ENCODE peak calls at places on chromosomes 6 and 20, in seven cellular contexts. One of them, this sample, is unnamed.

GRCh38 chr20:63919130-63919529 is 24.2 kb downstream of the DNAJC5 start:
- DNase-seq in H9: no peak
- DNase-seq in RWPE1: no peak
- DNase-seq in GM06990: no peak
- DNase-seq in kidney: no peak
- DNase-seq in HFFc6: no peak
- DNase-seq in cardiac muscle cell: no peak
- DNase-seq in this sample: no peak

GRCh38 chr6:21003780-21004541 is 469.7 kb downstream of the CDKAL1 start:
- DNase-seq in H9: no peak
- DNase-seq in RWPE1: peak; percentile 36
- DNase-seq in GM06990: peak; percentile 70
- DNase-seq in kidney: no peak
- DNase-seq in HFFc6: peak; percentile 13
- DNase-seq in cardiac muscle cell: peak; percentile 87
- DNase-seq in this sample: no peak

GRCh38 chr20:38143646-38144554 is 21.2 kb downstream of the TGM2 start:
- DNase-seq in H9: no peak
- DNase-seq in RWPE1: peak; percentile 90
- DNase-seq in GM06990: no peak
- DNase-seq in kidney: peak; percentile 94
- DNase-seq in HFFc6: peak; percentile 91
- DNase-seq in cardiac muscle cell: peak; percentile 60
- DNase-seq in this sample: no peak

GRCh38 chr20:1855113-1855512 is 40.1 kb upstream of the SIRPA start:
- DNase-seq in H9: no peak
- DNase-seq in RWPE1: no peak
- DNase-seq in GM06990: no peak
- DNase-seq in kidney: no peak
- DNase-seq in HFFc6: no peak
- DNase-seq in cardiac muscle cell: no peak
- DNase-seq in this sample: no peak

GRCh38 chr6:42428326-42429041 is 23.2 kb downstream of the TRERF1 start:
- DNase-seq in H9: no peak
- DNase-seq in RWPE1: no peak
- DNase-seq in GM06990: peak; percentile 47
- DNase-seq in kidney: peak; percentile 86
- DNase-seq in HFFc6: peak; percentile 22
- DNase-seq in cardiac muscle cell: peak; percentile 43
- DNase-seq in this sample: no peak

GRCh38 chr6:18101271-18101670 is 21.2 kb downstream of the NHLRC1 start:
- DNase-seq in H9: no peak
- DNase-seq in RWPE1: no peak
- DNase-seq in GM06990: no peak
- DNase-seq in kidney: no peak
- DNase-seq in HFFc6: peak; percentile 45
- DNase-seq in cardiac muscle cell: no peak
- DNase-seq in this sample: no peak

GRCh38 chr20:41005361-41005729 is 23.3 kb upstream of the TOP1 start:
- DNase-seq in H9: no peak
- DNase-seq in RWPE1: peak; percentile 96
- DNase-seq in GM06990: no peak
- DNase-seq in kidney: peak; percentile 96
- DNase-seq in HFFc6: peak; percentile 90
- DNase-seq in cardiac muscle cell: peak; percentile 99
- DNase-seq in this sample: no peak

GRCh38 chr6:7107578-7108195 is at the start of gene RREB1:
- DNase-seq in H9: peak; percentile 70
- DNase-seq in RWPE1: peak; percentile 79
- DNase-seq in GM06990: peak; percentile 81
- DNase-seq in kidney: peak; percentile 77
- DNase-seq in HFFc6: peak; percentile 51
- DNase-seq in cardiac muscle cell: peak; percentile 77
- DNase-seq in this sample: peak; percentile 38

GRCh38 chr6:150263765-150264415 is 104.9 kb upstream of the IYD start:
- DNase-seq in H9: no peak
- DNase-seq in RWPE1: no peak
- DNase-seq in GM06990: peak; percentile 10
- DNase-seq in kidney: no peak
- DNase-seq in HFFc6: no peak
- DNase-seq in cardiac muscle cell: no peak
- DNase-seq in this sample: no peak

GRCh38 chr6:40268166-40268958 is 318.8 kb downstream of the LRFN2 start:
- DNase-seq in H9: no peak
- DNase-seq in RWPE1: no peak
- DNase-seq in GM06990: no peak
- DNase-seq in kidney: no peak
- DNase-seq in HFFc6: no peak
- DNase-seq in cardiac muscle cell: no peak
- DNase-seq in this sample: no peak

GRCh38 chr6:168247456-168248147 is 72.0 kb downstream of the DACT2 start:
- DNase-seq in H9: no peak
- DNase-seq in RWPE1: no peak
- DNase-seq in GM06990: no peak
- DNase-seq in kidney: no peak
- DNase-seq in HFFc6: no peak
- DNase-seq in cardiac muscle cell: peak; percentile 26
- DNase-seq in this sample: no peak

GRCh38 chr6:143270026-143270425 is 180.5 kb downstream of the ADAT2 start:
- DNase-seq in H9: no peak
- DNase-seq in RWPE1: no peak
- DNase-seq in GM06990: no peak
- DNase-seq in kidney: no peak
- DNase-seq in HFFc6: no peak
- DNase-seq in cardiac muscle cell: peak; percentile 62
- DNase-seq in this sample: no peak

GRCh38 chr6:129440691-129441090 is 269.3 kb downstream of the ARHGAP18 start:
- DNase-seq in H9: peak; percentile 34
- DNase-seq in RWPE1: no peak
- DNase-seq in GM06990: no peak
- DNase-seq in kidney: no peak
- DNase-seq in HFFc6: peak; percentile 4
- DNase-seq in cardiac muscle cell: peak; percentile 26
- DNase-seq in this sample: no peak

GRCh38 chr20:12816009-12816408 is 192.8 kb upstream of the SPTLC3 start:
- DNase-seq in H9: no peak
- DNase-seq in RWPE1: no peak
- DNase-seq in GM06990: no peak
- DNase-seq in kidney: no peak
- DNase-seq in HFFc6: no peak
- DNase-seq in cardiac muscle cell: no peak
- DNase-seq in this sample: no peak
- TF ChIP-seq CTCF in H9: no peak
- TF ChIP-seq CTCF in RWPE1: no peak
- TF ChIP-seq CTCF in GM06990: no peak
- TF ChIP-seq CTCF in kidney: no peak
- TF ChIP-seq CTCF in HFFc6: no peak
- TF ChIP-seq CTCF in cardiac muscle cell: no peak
- TF ChIP-seq CTCF in this sample: no peak

GRCh38 chr6:170487707-170488329 is 65.3 kb downstream of the PSMB1 start:
- DNase-seq in H9: no peak
- DNase-seq in RWPE1: no peak
- DNase-seq in GM06990: no peak
- DNase-seq in kidney: no peak
- DNase-seq in HFFc6: no peak
- DNase-seq in cardiac muscle cell: no peak
- DNase-seq in this sample: no peak
- TF ChIP-seq CTCF in H9: no peak
- TF ChIP-seq CTCF in RWPE1: no peak
- TF ChIP-seq CTCF in GM06990: no peak
- TF ChIP-seq CTCF in kidney: no peak
- TF ChIP-seq CTCF in HFFc6: no peak
- TF ChIP-seq CTCF in cardiac muscle cell: no peak
- TF ChIP-seq CTCF in this sample: no peak

DNA sequence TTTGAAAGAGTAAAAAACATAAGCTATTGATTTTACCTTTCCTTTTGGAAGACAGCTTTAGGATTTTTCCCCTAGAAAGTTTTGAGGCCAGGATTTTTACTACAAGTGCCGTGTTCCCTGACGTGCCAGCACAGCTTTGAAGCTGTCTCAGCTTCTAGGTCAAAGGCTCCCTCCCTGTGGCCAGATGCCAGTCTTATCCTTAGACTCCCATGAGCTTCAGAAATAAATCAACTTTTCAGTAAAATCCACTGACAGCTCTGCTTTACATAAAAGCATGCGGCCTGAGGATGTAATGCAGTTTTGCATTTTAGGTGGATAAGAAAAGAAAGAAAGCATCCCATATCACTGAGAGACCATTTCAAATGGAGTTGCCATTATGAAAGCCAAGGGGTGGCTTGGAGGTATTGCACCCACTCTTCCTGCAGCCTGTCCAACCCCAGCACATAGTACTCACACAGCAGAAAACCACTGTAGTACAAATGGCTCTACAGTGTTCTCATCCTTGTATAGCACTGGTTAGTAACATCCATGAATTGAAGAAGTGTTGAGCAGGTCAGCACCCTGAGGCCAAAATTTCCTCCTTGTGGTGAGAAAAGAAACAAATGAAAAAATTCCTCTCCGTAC is 15.2 kb upstream of the ATXN1 start:
- DNase-seq in H9: no peak
- DNase-seq in RWPE1: no peak
- DNase-seq in GM06990: no peak
- DNase-seq in kidney: no peak
- DNase-seq in HFFc6: no peak
- DNase-seq in cardiac muscle cell: peak; percentile 30
- DNase-seq in this sample: no peak
- TF ChIP-seq CTCF in H9: peak; percentile 40
- TF ChIP-seq CTCF in RWPE1: no peak
- TF ChIP-seq CTCF in GM06990: no peak
- TF ChIP-seq CTCF in kidney: no peak
- TF ChIP-seq CTCF in HFFc6: peak; percentile 49
- TF ChIP-seq CTCF in cardiac muscle cell: no peak
- TF ChIP-seq CTCF in this sample: no peak

DNA sequence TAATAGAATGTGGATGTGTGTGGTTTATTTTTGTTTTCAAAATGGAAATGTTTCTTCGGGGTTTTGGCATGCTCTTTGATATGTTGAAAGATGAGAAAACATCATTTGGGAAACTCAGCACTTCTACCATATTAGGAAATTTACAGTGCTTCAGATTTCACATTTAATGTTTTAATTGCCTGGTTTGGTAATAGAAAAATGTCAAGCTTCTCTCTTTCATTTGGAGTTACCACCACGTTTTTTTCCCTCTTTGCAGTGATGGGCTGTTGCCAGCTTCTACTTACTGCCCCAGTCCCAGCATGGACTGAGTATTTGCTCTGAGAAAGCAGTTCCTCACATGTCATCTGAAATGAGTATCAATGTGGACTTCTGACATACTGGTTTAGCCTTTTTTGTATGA is 267.7 kb downstream of the PRL start:
- DNase-seq in H9: no peak
- DNase-seq in RWPE1: no peak
- DNase-seq in GM06990: no peak
- DNase-seq in kidney: no peak
- DNase-seq in HFFc6: no peak
- DNase-seq in cardiac muscle cell: peak; percentile 42
- DNase-seq in this sample: no peak
- TF ChIP-seq CTCF in H9: no peak
- TF ChIP-seq CTCF in RWPE1: no peak
- TF ChIP-seq CTCF in GM06990: no peak
- TF ChIP-seq CTCF in kidney: no peak
- TF ChIP-seq CTCF in HFFc6: no peak
- TF ChIP-seq CTCF in cardiac muscle cell: no peak
- TF ChIP-seq CTCF in this sample: no peak

GRCh38 chr20:34956041-34956458 is 382 bp downstream of the MYH7B start:
- DNase-seq in H9: no peak
- DNase-seq in RWPE1: no peak
- DNase-seq in GM06990: no peak
- DNase-seq in kidney: no peak
- DNase-seq in HFFc6: no peak
- DNase-seq in cardiac muscle cell: no peak
- DNase-seq in this sample: no peak
- TF ChIP-seq CTCF in H9: no peak
- TF ChIP-seq CTCF in RWPE1: peak; percentile 34
- TF ChIP-seq CTCF in GM06990: no peak
- TF ChIP-seq CTCF in kidney: no peak
- TF ChIP-seq CTCF in HFFc6: peak; percentile 39
- TF ChIP-seq CTCF in cardiac muscle cell: no peak
- TF ChIP-seq CTCF in this sample: no peak

DNA sequence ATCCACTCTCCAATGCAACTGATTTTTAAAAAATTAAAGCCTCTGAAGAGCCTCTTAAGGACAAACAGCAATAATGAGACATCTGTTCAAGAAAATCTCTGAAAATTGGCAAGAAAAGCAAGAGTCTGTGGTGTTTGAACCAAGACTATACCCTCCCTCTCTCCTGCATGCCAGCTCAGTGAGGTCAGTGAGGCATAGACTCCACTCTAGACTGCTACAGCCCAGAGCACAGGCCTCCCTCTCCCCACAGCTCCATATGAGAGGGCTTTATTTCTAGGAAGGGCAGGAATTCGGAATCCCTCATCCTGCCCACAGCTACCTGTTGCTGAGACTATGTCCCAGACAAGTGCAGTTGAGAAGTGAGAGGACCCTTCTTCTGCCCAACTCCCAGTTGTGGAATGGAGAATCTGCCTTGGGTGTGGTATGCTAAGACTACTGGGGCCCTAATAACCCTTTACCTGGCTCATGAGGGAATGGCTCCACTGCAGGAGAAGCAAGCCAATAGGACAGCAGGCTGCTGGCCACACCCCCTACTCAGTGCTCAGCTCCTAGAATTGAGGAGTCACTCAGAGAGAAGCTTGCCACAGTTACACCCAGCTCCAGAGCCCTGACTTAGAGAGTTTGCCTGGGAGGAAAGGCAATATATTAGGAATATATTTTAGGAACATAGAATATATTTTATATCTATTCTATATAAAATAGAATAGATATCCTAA is 22.7 kb upstream of the HLA-DQA1 start:
- DNase-seq in H9: peak; percentile 47
- DNase-seq in RWPE1: no peak
- DNase-seq in GM06990: no peak
- DNase-seq in kidney: no peak
- DNase-seq in HFFc6: no peak
- DNase-seq in cardiac muscle cell: no peak
- DNase-seq in this sample: no peak
- TF ChIP-seq CTCF in H9: no peak
- TF ChIP-seq CTCF in RWPE1: no peak
- TF ChIP-seq CTCF in GM06990: no peak
- TF ChIP-seq CTCF in kidney: no peak
- TF ChIP-seq CTCF in HFFc6: no peak
- TF ChIP-seq CTCF in cardiac muscle cell: no peak
- TF ChIP-seq CTCF in this sample: no peak

This sample was measured in endothelial cell.